ENCODE peak calls at places on chromosome 14, in ten cellular contexts. F is activated T-cell treated with anti-CD3 and anti-CD28 coated beads for 48 hours, X is OCI-LY7, M is adipocyte, L is left cardiac atrium, Z is upper lobe of right lung, Y is RWPE1, W is HuH-7.5, H is pancreas, O is NCI-H187. S is an unnamed sample.

GRCh38 chr14:105026789-105027563 is 6.1 kb upstream of the CDCA4 start:
- DNase-seq in W (no peak), L (no peak), Z (no peak), F (no peak), H (no peak), O (no peak), Y (peak), M (no peak), X (peak), S (no peak)

GRCh38 chr14:23605931-23606585 is 27.5 kb upstream of the JPH4 start:
- DNase-seq in X (no peak), Y (no peak), Z (no peak), H (no peak), M (no peak), W (no peak), L (no peak), F (peak), O (no peak), S (no peak)

GRCh38 chr14:56247495-56248087 is 129.4 kb downstream of the PELI2 start:
- DNase-seq in L (no peak), O (no peak), Y (peak), F (no peak), M (peak), W (no peak), Z (no peak), H (no peak), X (peak), S (no peak)

GRCh38 chr14:93712838-93713724 is 75.2 kb downstream of the PRIMA1 start:
- DNase-seq in H (no peak), Y (peak), M (no peak), W (no peak), O (peak), X (no peak), L (no peak), F (no peak), Z (no peak), S (no peak)

GRCh38 chr14:73762375-73762822 is 48.2 kb upstream of the PNMA1 start:
- DNase-seq in Y (no peak), H (no peak), L (no peak), X (peak), Z (no peak), F (no peak), W (no peak), M (no peak), O (no peak), S (no peak)

GRCh38 chr14:102316048-102316745 is 3.3 kb upstream of the ZNF839 start:
- DNase-seq in H (no peak), Z (no peak), M (no peak), W (no peak), F (no peak), X (peak), Y (no peak), O (no peak), L (no peak), S (no peak)

GRCh38 chr14:22560638-22561365 is 28.2 kb downstream of the DAD1 start:
- DNase-seq in Y (no peak), M (no peak), F (no peak), W (no peak), Z (no peak), H (no peak), O (no peak), X (no peak), L (no peak), S (no peak)

GRCh38 chr14:28772613-28773012 is 6.0 kb downstream of the FOXG1 start:
- DNase-seq in Y (no peak), X (no peak), O (peak), H (no peak), L (no peak), M (no peak), W (no peak), F (no peak), Z (no peak), S (no peak)

GRCh38 chr14:99737451-99737951 is 53.4 kb downstream of the CYP46A1 start:
- DNase-seq in Z (peak), L (peak), W (peak), Y (peak), M (peak), F (no peak), O (no peak), H (peak), X (no peak), S (no peak)